ENCODE peak calls at places on chromosomes 5 and 9, in eight cellular contexts. W is foreskin fibroblast; J is brain microvascular endothelial cell; F is kidney epithelial cell; D is transverse colon; Z is CD8-positive, alpha-beta T cell; H is hepatocyte; T is fibroblast of the aortic adventitia. E is an unnamed sample.

GRCh38 chr5:68140763-68141162 is 74.8 kb upstream of the PIK3R1 start:
- DNase-seq in J (no peak), D (no peak), H (no peak), T (no peak), F (no peak), W (no peak), Z (no peak), E (no peak)

GRCh38 chr5:132896685-132897084 is 23.2 kb downstream of the LEAP2 start:
- DNase-seq in H (no peak), D (no peak), W (no peak), F (no peak), J (no peak), T (no peak), Z (no peak), E (no peak)

GRCh38 chr5:151020304-151021031 is at the start of gene GPX3:
- DNase-seq in J (no peak), W (peak; percentile 65), H (peak; percentile 84), D (peak; percentile 87), Z (peak; percentile 18), T (no peak), F (no peak), E (peak; percentile 34)

GRCh38 chr9:122029898-122030297 is 63.2 kb downstream of the TTLL11 start:
- DNase-seq in F (no peak), J (no peak), W (no peak), T (no peak), Z (no peak), H (no peak), D (no peak), E (no peak)

GRCh38 chr5:66882592-66883227 is 286.5 kb downstream of the MAST4 start:
- DNase-seq in F (no peak), T (peak; percentile 57), D (no peak), Z (no peak), W (peak; percentile 31), H (no peak), J (peak; percentile 63), E (no peak)

GRCh38 chr5:170135796-170136490 is 30.2 kb downstream of the FOXI1 start:
- DNase-seq in W (peak; percentile 19), H (no peak), Z (no peak), D (no peak), J (no peak), T (peak; percentile 39), F (no peak), E (no peak)

GRCh38 chr9:130935660-130936271 is 3.3 kb downstream of the FIBCD1 start:
- DNase-seq in J (no peak), W (peak; percentile 71), Z (no peak), D (no peak), H (no peak), F (no peak), T (no peak), E (no peak)

GRCh38 chr5:151670074-151670686 is 16.5 kb downstream of the SPARC start:
- DNase-seq in T (peak; percentile 75), J (no peak), H (peak; percentile 66), Z (no peak), W (peak; percentile 69), D (no peak), F (no peak), E (peak; percentile 62)

GRCh38 chr5:39194466-39195136 is 24.8 kb downstream of the FYB1 start:
- DNase-seq in T (peak; percentile 70), J (peak; percentile 95), H (peak; percentile 58), F (no peak), D (no peak), W (peak; percentile 89), Z (no peak), E (peak; percentile 82)

GRCh38 chr5:159619826-159620225 is 289.5 kb upstream of the IL12B start:
- DNase-seq in J (no peak), F (no peak), Z (no peak), D (no peak), H (no peak), W (peak; percentile 41), T (no peak), E (peak; percentile 31)

GRCh38 chr9:134635431-134636141 is 6.0 kb upstream of the COL5A1 start:
- DNase-seq in H (no peak), D (no peak), F (no peak), J (no peak), Z (no peak), T (no peak), W (no peak), E (no peak)

GRCh38 chr9:19216466-19216865 is 14.0 kb upstream of the DENND4C start:
- DNase-seq in D (no peak), H (no peak), W (no peak), T (no peak), Z (no peak), F (no peak), J (no peak), E (no peak)

GRCh38 chr5:66829826-66830225 is 233.6 kb downstream of the MAST4 start:
- DNase-seq in F (peak; percentile 48), Z (no peak), J (peak; percentile 24), H (no peak), W (peak; percentile 67), D (no peak), T (peak; percentile 54), E (peak; percentile 15)

GRCh38 chr5:177302354-177303110 is 987 bp downstream of the RAB24 start:
- DNase-seq in T (peak; percentile 26), H (no peak), J (no peak), W (peak; percentile 49), F (no peak), Z (no peak), D (no peak), E (peak; percentile 18)

GRCh38 chr5:177299711-177300110 is 3.8 kb downstream of the RAB24 start:
- DNase-seq in T (no peak), W (no peak), J (no peak), D (no peak), H (no peak), Z (no peak), F (no peak), E (no peak)

GRCh38 chr5:177301503-177302165 is 1.9 kb downstream of the RAB24 start:
- DNase-seq in W (no peak), J (no peak), D (peak; percentile 86), H (no peak), Z (no peak), T (peak; percentile 24), F (no peak), E (no peak)

GRCh38 chr5:177300971-177301370 is 2.5 kb downstream of the RAB24 start:
- DNase-seq in H (no peak), F (no peak), J (no peak), Z (no peak), W (no peak), T (no peak), D (no peak), E (no peak)

DNA sequence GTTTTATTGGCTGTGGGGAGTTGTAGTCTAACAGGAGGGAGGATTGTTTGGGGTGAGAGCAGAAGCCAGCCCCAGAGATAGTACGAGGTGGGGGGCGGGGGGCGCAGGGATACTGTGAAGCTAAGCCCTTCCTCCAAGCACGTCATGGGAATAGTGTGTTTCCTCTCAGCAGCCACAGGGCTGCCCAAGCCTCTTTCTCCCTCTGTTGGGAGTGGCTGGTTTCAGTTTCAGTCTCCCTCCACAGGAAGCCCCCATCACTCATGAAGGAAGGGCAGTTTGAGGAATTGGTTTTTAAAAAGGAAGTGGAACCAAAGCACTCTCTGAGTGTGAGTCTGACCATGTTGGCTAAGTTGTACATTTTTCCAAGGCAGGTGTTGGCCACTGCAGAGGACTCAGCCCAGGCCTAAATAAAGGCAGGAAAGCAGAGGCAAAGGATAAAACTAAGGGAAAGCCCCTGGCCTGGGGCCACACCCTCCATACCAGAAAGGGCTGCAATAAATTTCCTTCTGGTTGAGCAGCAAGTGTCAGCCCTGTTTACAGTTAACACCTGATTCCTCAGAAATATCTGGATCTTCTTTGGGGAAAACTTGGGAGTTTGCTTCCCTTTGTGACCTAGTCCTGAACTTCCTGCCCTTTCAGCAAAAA is 3.2 kb downstream of the RAB24 start:
- DNase-seq in D (peak; percentile 76), Z (peak; percentile 42), J (peak; percentile 75), H (peak; percentile 77), W (peak; percentile 70), T (peak; percentile 70), F (no peak), E (peak; percentile 58)
- H3K4me3 ChIP-seq in D (no peak overlapping the region), Z (peak overlapping the region; percentile 0), J (no peak overlapping the region), H (no peak overlapping the region), W (no peak overlapping the region), T (peak overlapping the region; percentile 10), F (no peak overlapping the region), E (no peak overlapping the region)

GRCh38 chr5:76547242-76547890 is 75.8 kb downstream of the F2RL2 start:
- DNase-seq in F (no peak), J (no peak), H (peak; percentile 5), T (peak; percentile 13), W (peak; percentile 10), D (no peak), Z (no peak), E (no peak)
- H3K4me3 ChIP-seq in F (no peak overlapping the region), J (no peak overlapping the region), H (no peak overlapping the region), T (no peak overlapping the region), W (no peak overlapping the region), D (no peak overlapping the region), Z (peak overlapping the region; percentile 16), E (no peak overlapping the region)

DNA sequence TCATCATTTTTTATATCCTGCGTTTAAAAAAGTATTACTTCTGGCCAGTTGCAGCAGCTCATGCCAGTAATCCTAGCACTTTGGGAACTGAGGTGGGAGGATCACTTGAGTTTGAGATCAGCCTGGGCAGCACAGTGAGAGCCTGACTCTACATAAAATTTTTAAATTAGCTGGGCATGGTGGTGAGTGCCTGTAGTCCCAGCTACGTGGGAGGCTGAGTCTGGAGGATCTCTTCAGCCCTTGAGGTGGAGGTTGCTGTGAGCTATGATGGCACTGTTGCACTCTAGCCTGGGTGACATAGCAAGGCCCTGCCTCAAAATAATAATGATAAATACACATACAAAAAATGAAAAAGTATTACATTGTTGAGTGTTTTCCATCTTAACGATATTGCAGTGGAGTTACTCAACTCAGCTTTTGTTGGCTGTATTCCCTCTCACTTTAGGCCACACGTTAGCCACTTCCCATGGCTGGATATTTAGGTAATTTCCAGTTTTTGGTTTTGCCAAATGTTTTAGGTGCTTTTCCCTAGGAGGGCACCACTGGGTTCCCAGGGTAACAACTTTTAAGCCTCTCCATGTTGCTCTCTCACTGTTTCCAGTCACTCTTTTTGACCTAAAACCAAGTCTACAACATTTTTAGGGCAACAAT is 20.6 kb downstream of the SHB start:
- DNase-seq in F (no peak), J (no peak), T (peak; percentile 95), H (no peak), D (no peak), W (peak; percentile 74), Z (no peak), E (peak; percentile 89)
- H3K4me3 ChIP-seq in F (no peak overlapping the region), J (no peak overlapping the region), T (no peak overlapping the region), H (no peak overlapping the region), D (no peak overlapping the region), W (no peak overlapping the region), Z (no peak overlapping the region), E (no peak overlapping the region)

DNA sequence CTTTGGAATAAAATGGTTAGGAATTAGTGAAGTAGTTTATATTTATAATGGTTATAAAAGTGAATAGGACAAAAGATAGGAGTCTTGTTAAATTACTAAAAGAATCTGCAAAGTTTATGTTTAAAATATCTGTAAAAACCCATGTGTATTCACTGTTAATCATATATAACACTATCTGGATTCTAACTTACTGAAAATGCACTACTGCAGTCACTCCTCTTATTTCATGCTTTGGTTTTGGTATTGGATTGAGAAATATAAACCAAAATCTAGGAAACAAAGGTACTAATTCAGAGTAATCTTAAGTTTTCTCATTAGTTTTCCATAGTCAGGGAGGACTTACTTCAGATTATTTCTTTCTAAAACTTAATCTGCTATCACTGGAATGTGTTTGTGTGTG is 49.5 kb downstream of the ST8SIA4 start:
- DNase-seq in D (no peak), Z (no peak), T (no peak), W (no peak), H (no peak), F (no peak), J (no peak), E (no peak)
- H3K4me3 ChIP-seq in D (no peak overlapping the region), Z (no peak overlapping the region), T (no peak overlapping the region), W (no peak overlapping the region), H (no peak overlapping the region), F (no peak overlapping the region), J (no peak overlapping the region), E (no peak overlapping the region)

E was measured in AG10803.